ENCODE peak calls at places on chromosomes 1 and 21, in seven cellular contexts. One of them, this sample, is unnamed.

GRCh38 chr21:43192501-43193081 is 23.8 kb downstream of the CRYAA start:
- DNase-seq in K562: no peak
- DNase-seq in HCT116: no peak
- DNase-seq in H1: no peak
- DNase-seq in GM12878: no peak
- DNase-seq in HepG2: no peak
- DNase-seq in SK-N-SH: no peak
- DNase-seq in this sample: no peak

GRCh38 chr1:201941420-201942128 is 4.8 kb downstream of the LMOD1 start:
- DNase-seq in K562: peak
- DNase-seq in HCT116: no peak
- DNase-seq in H1: peak
- DNase-seq in GM12878: no peak
- DNase-seq in HepG2: peak
- DNase-seq in SK-N-SH: no peak
- DNase-seq in this sample: no peak

GRCh38 chr1:192579319-192579738 is 3.8 kb downstream of the RGS1 start:
- DNase-seq in K562: no peak
- DNase-seq in HCT116: no peak
- DNase-seq in H1: no peak
- DNase-seq in GM12878: no peak
- DNase-seq in HepG2: no peak
- DNase-seq in SK-N-SH: no peak
- DNase-seq in this sample: no peak

GRCh38 chr1:72229893-72230292 is 52.4 kb downstream of the NEGR1 start:
- DNase-seq in K562: no peak
- DNase-seq in HCT116: no peak
- DNase-seq in H1: no peak
- DNase-seq in GM12878: no peak
- DNase-seq in HepG2: peak
- DNase-seq in SK-N-SH: no peak
- DNase-seq in this sample: no peak

GRCh38 chr1:17610713-17611112 is 71.2 kb downstream of the ARHGEF10L start:
- DNase-seq in K562: no peak
- DNase-seq in HCT116: no peak
- DNase-seq in H1: no peak
- DNase-seq in GM12878: no peak
- DNase-seq in HepG2: no peak
- DNase-seq in SK-N-SH: no peak
- DNase-seq in this sample: no peak

GRCh38 chr1:57018119-57018518 is 52.3 kb upstream of the C8B start:
- DNase-seq in K562: no peak
- DNase-seq in HCT116: no peak
- DNase-seq in H1: no peak
- DNase-seq in GM12878: no peak
- DNase-seq in HepG2: no peak
- DNase-seq in SK-N-SH: no peak
- DNase-seq in this sample: no peak

GRCh38 chr1:189659731-189660130 is 817.9 kb downstream of the BRINP3 start:
- DNase-seq in K562: no peak
- DNase-seq in HCT116: no peak
- DNase-seq in H1: no peak
- DNase-seq in GM12878: no peak
- DNase-seq in HepG2: no peak
- DNase-seq in SK-N-SH: no peak
- DNase-seq in this sample: no peak

GRCh38 chr21:41879190-41879998 is at the start of gene PRDM15:
- DNase-seq in K562: peak
- DNase-seq in HCT116: peak
- DNase-seq in H1: peak
- DNase-seq in GM12878: no peak
- DNase-seq in HepG2: peak
- DNase-seq in SK-N-SH: peak
- DNase-seq in this sample: peak

GRCh38 chr1:204286841-204287387 is 72.8 kb downstream of the PLEKHA6 start:
- DNase-seq in K562: no peak
- DNase-seq in HCT116: no peak
- DNase-seq in H1: no peak
- DNase-seq in GM12878: no peak
- DNase-seq in HepG2: no peak
- DNase-seq in SK-N-SH: peak
- DNase-seq in this sample: peak

GRCh38 chr1:203467550-203467921 is 8.1 kb upstream of the PRELP start:
- DNase-seq in K562: no peak
- DNase-seq in HCT116: no peak
- DNase-seq in H1: no peak
- DNase-seq in GM12878: no peak
- DNase-seq in HepG2: no peak
- DNase-seq in SK-N-SH: no peak
- DNase-seq in this sample: no peak

GRCh38 chr1:46606255-46606965 is 2.3 kb upstream of the MKNK1 start:
- DNase-seq in K562: no peak
- DNase-seq in HCT116: no peak
- DNase-seq in H1: no peak
- DNase-seq in GM12878: no peak
- DNase-seq in HepG2: no peak
- DNase-seq in SK-N-SH: no peak
- DNase-seq in this sample: no peak

GRCh38 chr1:220363196-220363831 is 91.1 kb upstream of the RAB3GAP2 start:
- DNase-seq in K562: no peak
- DNase-seq in HCT116: no peak
- DNase-seq in H1: no peak
- DNase-seq in GM12878: no peak
- DNase-seq in HepG2: no peak
- DNase-seq in SK-N-SH: peak
- DNase-seq in this sample: no peak

GRCh38 chr1:167871331-167871730 is 42.6 kb downstream of the ADCY10 start:
- DNase-seq in K562: no peak
- DNase-seq in HCT116: no peak
- DNase-seq in H1: no peak
- DNase-seq in GM12878: no peak
- DNase-seq in HepG2: no peak
- DNase-seq in SK-N-SH: no peak
- DNase-seq in this sample: no peak

GRCh38 chr1:51348147-51348527 is 17.8 kb upstream of the TTC39A start:
- DNase-seq in K562: no peak
- DNase-seq in HCT116: no peak
- DNase-seq in H1: no peak
- DNase-seq in GM12878: no peak
- DNase-seq in HepG2: no peak
- DNase-seq in SK-N-SH: no peak
- DNase-seq in this sample: no peak

GRCh38 chr1:179754031-179754624 is 11.0 kb downstream of the FAM163A start:
- DNase-seq in K562: no peak
- DNase-seq in HCT116: no peak
- DNase-seq in H1: no peak
- DNase-seq in GM12878: no peak
- DNase-seq in HepG2: no peak
- DNase-seq in SK-N-SH: no peak
- DNase-seq in this sample: no peak

GRCh38 chr1:187641463-187641862 is 812.7 kb downstream of the PLA2G4A start:
- DNase-seq in K562: no peak
- DNase-seq in HCT116: no peak
- DNase-seq in H1: no peak
- DNase-seq in GM12878: no peak
- DNase-seq in HepG2: no peak
- DNase-seq in SK-N-SH: no peak
- DNase-seq in this sample: no peak

GRCh38 chr1:185338719-185339622 is 21.9 kb upstream of the IVNS1ABP start:
- DNase-seq in K562: no peak
- DNase-seq in HCT116: no peak
- DNase-seq in H1: no peak
- DNase-seq in GM12878: peak
- DNase-seq in HepG2: no peak
- DNase-seq in SK-N-SH: no peak
- DNase-seq in this sample: no peak

GRCh38 chr1:9455487-9456237 is 83.6 kb upstream of the SLC25A33 start:
- DNase-seq in K562: peak
- DNase-seq in HCT116: peak
- DNase-seq in H1: peak
- DNase-seq in GM12878: no peak
- DNase-seq in HepG2: peak
- DNase-seq in SK-N-SH: peak
- DNase-seq in this sample: no peak

GRCh38 chr1:9193226-9193625 is 41.3 kb upstream of the H6PD start:
- DNase-seq in K562: no peak
- DNase-seq in HCT116: no peak
- DNase-seq in H1: no peak
- DNase-seq in GM12878: no peak
- DNase-seq in HepG2: no peak
- DNase-seq in SK-N-SH: no peak
- DNase-seq in this sample: no peak

GRCh38 chr1:18948913-18949688 is 7.4 kb downstream of the IFFO2 start:
- DNase-seq in K562: no peak
- DNase-seq in HCT116: no peak
- DNase-seq in H1: no peak
- DNase-seq in GM12878: no peak
- DNase-seq in HepG2: peak
- DNase-seq in SK-N-SH: no peak
- DNase-seq in this sample: no peak
- TF ChIP-seq JUND in K562: no peak
- TF ChIP-seq JUND in HCT116: no peak
- TF ChIP-seq JUND in H1: no peak
- TF ChIP-seq JUND in GM12878: no peak
- TF ChIP-seq JUND in HepG2: peak
- TF ChIP-seq JUND in SK-N-SH: no peak
- TF ChIP-seq JUND in this sample: no peak

DNA sequence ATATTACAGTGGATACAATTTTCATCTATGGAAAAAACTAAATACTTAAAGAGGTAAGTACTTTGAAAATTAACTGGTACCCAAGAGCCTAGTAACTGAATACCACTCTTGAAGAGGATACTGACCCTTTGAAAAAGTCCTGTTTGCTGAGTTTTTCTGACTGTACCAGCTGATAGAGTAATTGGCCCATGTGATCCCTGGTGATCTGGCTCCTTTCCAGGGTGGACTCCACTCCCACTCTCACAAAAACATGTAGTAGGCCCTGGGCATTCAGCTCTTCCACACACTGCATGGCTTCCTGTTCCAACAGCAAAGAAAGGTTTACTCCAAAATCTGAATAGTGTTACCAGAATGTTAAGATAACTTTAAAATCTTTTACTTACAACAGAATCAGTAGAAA is 53.6 kb upstream of the HP1BP3 start:
- DNase-seq in K562: peak
- DNase-seq in HCT116: no peak
- DNase-seq in H1: no peak
- DNase-seq in GM12878: no peak
- DNase-seq in HepG2: no peak
- DNase-seq in SK-N-SH: no peak
- DNase-seq in this sample: no peak
- TF ChIP-seq JUND in K562: no peak
- TF ChIP-seq JUND in HCT116: no peak
- TF ChIP-seq JUND in H1: no peak
- TF ChIP-seq JUND in GM12878: no peak
- TF ChIP-seq JUND in HepG2: no peak
- TF ChIP-seq JUND in SK-N-SH: no peak
- TF ChIP-seq JUND in this sample: no peak

GRCh38 chr1:30345525-30346145 is 377.8 kb downstream of the MATN1 start:
- DNase-seq in K562: no peak
- DNase-seq in HCT116: no peak
- DNase-seq in H1: no peak
- DNase-seq in GM12878: no peak
- DNase-seq in HepG2: no peak
- DNase-seq in SK-N-SH: no peak
- DNase-seq in this sample: no peak
- TF ChIP-seq JUND in K562: no peak
- TF ChIP-seq JUND in HCT116: no peak
- TF ChIP-seq JUND in H1: no peak
- TF ChIP-seq JUND in GM12878: no peak
- TF ChIP-seq JUND in HepG2: no peak
- TF ChIP-seq JUND in SK-N-SH: no peak
- TF ChIP-seq JUND in this sample: no peak

GRCh38 chr1:12480748-12481362 is 137.2 kb downstream of the DHRS3 start:
- DNase-seq in K562: no peak
- DNase-seq in HCT116: peak
- DNase-seq in H1: no peak
- DNase-seq in GM12878: no peak
- DNase-seq in HepG2: no peak
- DNase-seq in SK-N-SH: no peak
- DNase-seq in this sample: no peak
- TF ChIP-seq JUND in K562: peak
- TF ChIP-seq JUND in HCT116: no peak
- TF ChIP-seq JUND in H1: no peak
- TF ChIP-seq JUND in GM12878: no peak
- TF ChIP-seq JUND in HepG2: no peak
- TF ChIP-seq JUND in SK-N-SH: peak
- TF ChIP-seq JUND in this sample: no peak

This sample was measured in T47D.